ENCODE peak calls at places on chromosomes 13 and 19, in ten cellular contexts. Z is stimulated activated CD4-positive, alpha-beta T cell treated with anti-CD3 and anti-CD28 coated beads, TNF-alpha, amount 100 ng/mL, for 48 hours; K is GM12891; V is stimulated activated CD8-positive, alpha-beta memory T cell treated with anti-CD3 and anti-CD28 coated beads, Interleukin-4, amount 100 ng/mL, for 1 hour; A is EH; I is SJCRH30; N is adipocyte; F is naive B cell; J is GM23338; T is lower lobe of right lung. W is an unnamed sample.

GRCh38 chr19:40465025-40465780 is at the start of gene BLVRB:
- DNase-seq in Z (no peak), K (no peak), V (no peak), A (peak; percentile 79), I (no peak), N (peak; percentile 63), F (no peak), J (peak; percentile 19), T (no peak), W (no peak)

GRCh38 chr19:53877361-53877766 is 4.6 kb upstream of the PRKCG start:
- DNase-seq in Z (no peak), K (no peak), V (no peak), A (peak; percentile 44), I (no peak), N (no peak), F (peak; percentile 60), J (peak; percentile 34), T (no peak), W (no peak)

GRCh38 chr13:46747031-46747820 is 49.7 kb downstream of the ESD start:
- DNase-seq in Z (no peak), K (no peak), V (no peak), A (peak; percentile 37), I (no peak), N (no peak), F (no peak), J (no peak), T (no peak), W (no peak)

GRCh38 chr13:38045278-38046048 is 175.9 kb upstream of the TRPC4 start:
- DNase-seq in Z (no peak), K (no peak), V (no peak), A (peak; percentile 68), I (peak; percentile 22), N (peak; percentile 17), F (no peak), J (peak; percentile 64), T (no peak), W (no peak)

GRCh38 chr13:91740811-91741210 is 342.4 kb downstream of the GPC5 start:
- DNase-seq in Z (no peak), K (no peak), V (no peak), A (no peak), I (no peak), N (no peak), F (no peak), J (no peak), T (no peak), W (no peak)

GRCh38 chr19:13033819-13034611 is 38.7 kb downstream of the NFIX start:
- DNase-seq in Z (no peak), K (peak; percentile 66), V (no peak), A (peak; percentile 65), I (peak; percentile 78), N (peak; percentile 55), F (peak; percentile 34), J (peak; percentile 87), T (peak; percentile 79), W (peak; percentile 89)

GRCh38 chr13:72463561-72463960 is 263.9 kb downstream of the MZT1 start:
- DNase-seq in Z (no peak), K (no peak), V (no peak), A (no peak), I (peak; percentile 9), N (no peak), F (no peak), J (no peak), T (no peak), W (no peak)

GRCh38 chr19:6048348-6048747 is 62.0 kb downstream of the RFX2 start:
- DNase-seq in Z (no peak), K (no peak), V (no peak), A (no peak), I (no peak), N (no peak), F (no peak), J (no peak), T (no peak), W (no peak)

GRCh38 chr13:40026174-40026585 is 370.7 kb downstream of the COG6 start:
- DNase-seq in Z (peak; percentile 54), K (peak; percentile 14), V (no peak), A (no peak), I (no peak), N (no peak), F (no peak), J (no peak), T (no peak), W (no peak)

GRCh38 chr13:41495044-41495443 is 37.7 kb downstream of the RGCC start:
- DNase-seq in Z (no peak), K (no peak), V (no peak), A (no peak), I (no peak), N (no peak), F (no peak), J (no peak), T (no peak), W (no peak)

GRCh38 chr13:45121421-45121820 is 1.1 kb downstream of the GTF2F2 start:
- DNase-seq in Z (no peak), K (no peak), V (no peak), A (peak; percentile 31), I (no peak), N (no peak), F (no peak), J (peak; percentile 54), T (no peak), W (no peak)

GRCh38 chr19:41882568-41883462 is at the start of gene ARHGEF1:
- DNase-seq in Z (no peak), K (no peak), V (no peak), A (peak; percentile 58), I (peak; percentile 62), N (peak; percentile 58), F (peak; percentile 80), J (peak; percentile 62), T (peak; percentile 83), W (peak; percentile 63)

GRCh38 chr19:35897706-35898451 is 2.5 kb downstream of the NFKBID start:
- DNase-seq in Z (no peak), K (no peak), V (no peak), A (no peak), I (no peak), N (no peak), F (no peak), J (no peak), T (no peak), W (no peak)

GRCh38 chr13:87999141-87999765 is 328.1 kb downstream of the SLITRK5 start:
- DNase-seq in Z (no peak), K (no peak), V (no peak), A (peak; percentile 36), I (no peak), N (no peak), F (no peak), J (no peak), T (no peak), W (no peak)

GRCh38 chr13:41543664-41544300 is 86.4 kb downstream of the RGCC start:
- DNase-seq in Z (no peak), K (no peak), V (no peak), A (no peak), I (no peak), N (no peak), F (no peak), J (no peak), T (no peak), W (no peak)

GRCh38 chr13:37686501-37686900 is 87.9 kb upstream of the POSTN start:
- DNase-seq in Z (no peak), K (no peak), V (no peak), A (peak; percentile 28), I (no peak), N (no peak), F (no peak), J (no peak), T (no peak), W (no peak)

GRCh38 chr19:10517361-10517759 is at the start of gene S1PR5:
- DNase-seq in Z (no peak), K (no peak), V (no peak), A (peak; percentile 32), I (peak; percentile 33), N (peak; percentile 76), F (no peak), J (peak; percentile 68), T (no peak), W (no peak)

GRCh38 chr19:662207-662961 is 630 bp downstream of the RNF126 start:
- DNase-seq in Z (peak; percentile 49), K (no peak), V (peak; percentile 49), A (peak; percentile 53), I (peak; percentile 34), N (peak; percentile 63), F (peak; percentile 73), J (peak; percentile 70), T (peak; percentile 80), W (peak; percentile 80)

GRCh38 chr19:15511671-15512424 is 3.5 kb downstream of the CYP4F22 start:
- DNase-seq in Z (no peak), K (no peak), V (no peak), A (no peak), I (no peak), N (no peak), F (no peak), J (no peak), T (no peak), W (no peak)

GRCh38 chr19:3025516-3025890 is 3.6 kb downstream of the TLE2 start:
- DNase-seq in Z (no peak), K (no peak), V (no peak), A (no peak), I (no peak), N (no peak), F (no peak), J (no peak), T (no peak), W (peak; percentile 74)

GRCh38 chr19:5058456-5059190 is 89.7 kb downstream of the KDM4B start:
- DNase-seq in Z (no peak), K (no peak), V (no peak), A (peak; percentile 48), I (no peak), N (peak; percentile 19), F (no peak), J (no peak), T (no peak), W (no peak)

GRCh38 chr19:53612762-53613526 is 18.9 kb upstream of the DPRX start:
- DNase-seq in Z (no peak), K (no peak), V (no peak), A (no peak), I (no peak), N (no peak), F (no peak), J (peak; percentile 93), T (no peak), W (no peak)

GRCh38 chr13:75901509-75901908 is 265.4 kb downstream of the LMO7 start:
- DNase-seq in Z (no peak), K (no peak), V (no peak), A (no peak), I (no peak), N (no peak), F (no peak), J (no peak), T (no peak), W (no peak)

GRCh38 chr13:24276310-24276709 is 33.1 kb upstream of the C1QTNF9 start:
- DNase-seq in Z (no peak), K (no peak), V (no peak), A (no peak), I (no peak), N (no peak), F (peak; percentile 71), J (no peak), T (no peak), W (no peak)

GRCh38 chr19:6273701-6274601 is 5.8 kb downstream of the MLLT1 start:
- DNase-seq in Z (no peak), K (no peak), V (no peak), A (peak; percentile 97), I (no peak), N (peak; percentile 98), F (no peak), J (no peak), T (peak; percentile 88), W (peak; percentile 60)

GRCh38 chr19:47509973-47510372 is 4.9 kb downstream of the NAPA start:
- DNase-seq in Z (no peak), K (no peak), V (no peak), A (no peak), I (no peak), N (no peak), F (no peak), J (no peak), T (no peak), W (no peak)

GRCh38 chr19:55626350-55626749 is 2.0 kb upstream of the ZNF784 start:
- DNase-seq in Z (no peak), K (no peak), V (no peak), A (no peak), I (no peak), N (no peak), F (no peak), J (no peak), T (no peak), W (no peak)

GRCh38 chr19:46133101-46133627 is 8.7 kb upstream of the IGFL3 start:
- DNase-seq in Z (no peak), K (no peak), V (no peak), A (peak; percentile 95), I (peak; percentile 82), N (peak; percentile 53), F (no peak), J (peak; percentile 93), T (no peak), W (peak; percentile 29)